ENCODE peak calls at places on chromosome 3, in nine cellular contexts. One of them, this sample, is unnamed.
A peak's percentile ranks its signal among the peaks of the same experiment; 100 is the strongest.

GRCh38 chr3:41024031-41024836 is 175.1 kb upstream of the CTNNB1 start:
- DNase-seq in NCI-H2081: no peak
- DNase-seq in GDM1: no peak
- DNase-seq in lower leg skin: no peak
- DNase-seq in psoas muscle: no peak
- DNase-seq in activated T-cell treated with anti-CD3 and anti-CD28 coated beads, Interleukin-2, amount 50 U/mL, for 4 hours: no peak
- DNase-seq in progenitor cell of endocrine pancreas: no peak
- DNase-seq in HFF-Myc: no peak
- DNase-seq in heart right ventricle: no peak
- DNase-seq in this sample: no peak

GRCh38 chr3:168288511-168289268 is 193.0 kb upstream of the GOLIM4 start:
- DNase-seq in NCI-H2081: no peak
- DNase-seq in GDM1: no peak
- DNase-seq in lower leg skin: no peak
- DNase-seq in psoas muscle: no peak
- DNase-seq in activated T-cell treated with anti-CD3 and anti-CD28 coated beads, Interleukin-2, amount 50 U/mL, for 4 hours: no peak
- DNase-seq in progenitor cell of endocrine pancreas: no peak
- DNase-seq in HFF-Myc: no peak
- DNase-seq in heart right ventricle: no peak
- DNase-seq in this sample: no peak

GRCh38 chr3:127289646-127290575 is 2.1 kb upstream of the PRR20G start:
- DNase-seq in NCI-H2081: no peak
- DNase-seq in GDM1: no peak
- DNase-seq in lower leg skin: no peak
- DNase-seq in psoas muscle: no peak
- DNase-seq in activated T-cell treated with anti-CD3 and anti-CD28 coated beads, Interleukin-2, amount 50 U/mL, for 4 hours: no peak
- DNase-seq in progenitor cell of endocrine pancreas: no peak
- DNase-seq in HFF-Myc: peak; percentile 70
- DNase-seq in heart right ventricle: no peak
- DNase-seq in this sample: no peak

GRCh38 chr3:126431103-126431534 is 36.4 kb downstream of the CFAP100 start:
- DNase-seq in NCI-H2081: no peak
- DNase-seq in GDM1: no peak
- DNase-seq in lower leg skin: no peak
- DNase-seq in psoas muscle: no peak
- DNase-seq in activated T-cell treated with anti-CD3 and anti-CD28 coated beads, Interleukin-2, amount 50 U/mL, for 4 hours: no peak
- DNase-seq in progenitor cell of endocrine pancreas: no peak
- DNase-seq in HFF-Myc: no peak
- DNase-seq in heart right ventricle: no peak
- DNase-seq in this sample: no peak

GRCh38 chr3:130905551-130905950 is 11.7 kb downstream of the ATP2C1 start:
- DNase-seq in NCI-H2081: peak; percentile 24
- DNase-seq in GDM1: no peak
- DNase-seq in lower leg skin: no peak
- DNase-seq in psoas muscle: no peak
- DNase-seq in activated T-cell treated with anti-CD3 and anti-CD28 coated beads, Interleukin-2, amount 50 U/mL, for 4 hours: no peak
- DNase-seq in progenitor cell of endocrine pancreas: no peak
- DNase-seq in HFF-Myc: peak; percentile 56
- DNase-seq in heart right ventricle: no peak
- DNase-seq in this sample: no peak

GRCh38 chr3:77815467-77815866 is 775.6 kb downstream of the ROBO2 start:
- DNase-seq in NCI-H2081: peak; percentile 19
- DNase-seq in GDM1: no peak
- DNase-seq in lower leg skin: no peak
- DNase-seq in psoas muscle: no peak
- DNase-seq in activated T-cell treated with anti-CD3 and anti-CD28 coated beads, Interleukin-2, amount 50 U/mL, for 4 hours: no peak
- DNase-seq in progenitor cell of endocrine pancreas: no peak
- DNase-seq in HFF-Myc: no peak
- DNase-seq in heart right ventricle: no peak
- DNase-seq in this sample: no peak

GRCh38 chr3:127177226-127177625 is 15.7 kb upstream of the PRR23E start:
- DNase-seq in NCI-H2081: no peak
- DNase-seq in GDM1: no peak
- DNase-seq in lower leg skin: peak; percentile 12
- DNase-seq in psoas muscle: no peak
- DNase-seq in activated T-cell treated with anti-CD3 and anti-CD28 coated beads, Interleukin-2, amount 50 U/mL, for 4 hours: no peak
- DNase-seq in progenitor cell of endocrine pancreas: no peak
- DNase-seq in HFF-Myc: no peak
- DNase-seq in heart right ventricle: no peak
- DNase-seq in this sample: no peak

GRCh38 chr3:195042741-195043611 is 228.0 kb downstream of the XXYLT1 start:
- DNase-seq in NCI-H2081: no peak
- DNase-seq in GDM1: no peak
- DNase-seq in lower leg skin: no peak
- DNase-seq in psoas muscle: no peak
- DNase-seq in activated T-cell treated with anti-CD3 and anti-CD28 coated beads, Interleukin-2, amount 50 U/mL, for 4 hours: no peak
- DNase-seq in progenitor cell of endocrine pancreas: no peak
- DNase-seq in HFF-Myc: no peak
- DNase-seq in heart right ventricle: no peak
- DNase-seq in this sample: no peak

GRCh38 chr3:69913422-69913821 is 86.1 kb upstream of the SAMMSON start:
- DNase-seq in NCI-H2081: no peak
- DNase-seq in GDM1: no peak
- DNase-seq in lower leg skin: no peak
- DNase-seq in psoas muscle: no peak
- DNase-seq in activated T-cell treated with anti-CD3 and anti-CD28 coated beads, Interleukin-2, amount 50 U/mL, for 4 hours: no peak
- DNase-seq in progenitor cell of endocrine pancreas: no peak
- DNase-seq in HFF-Myc: no peak
- DNase-seq in heart right ventricle: no peak
- DNase-seq in this sample: no peak

GRCh38 chr3:135161425-135161824 is 366.4 kb downstream of the EPHB1 start:
- DNase-seq in NCI-H2081: no peak
- DNase-seq in GDM1: no peak
- DNase-seq in lower leg skin: no peak
- DNase-seq in psoas muscle: no peak
- DNase-seq in activated T-cell treated with anti-CD3 and anti-CD28 coated beads, Interleukin-2, amount 50 U/mL, for 4 hours: no peak
- DNase-seq in progenitor cell of endocrine pancreas: no peak
- DNase-seq in HFF-Myc: no peak
- DNase-seq in heart right ventricle: no peak
- DNase-seq in this sample: no peak

GRCh38 chr3:197306374-197307086 is 8.1 kb upstream of the DLG1 start:
- DNase-seq in NCI-H2081: no peak
- DNase-seq in GDM1: no peak
- DNase-seq in lower leg skin: no peak
- DNase-seq in psoas muscle: no peak
- DNase-seq in activated T-cell treated with anti-CD3 and anti-CD28 coated beads, Interleukin-2, amount 50 U/mL, for 4 hours: no peak
- DNase-seq in progenitor cell of endocrine pancreas: no peak
- DNase-seq in HFF-Myc: no peak
- DNase-seq in heart right ventricle: no peak
- DNase-seq in this sample: no peak

GRCh38 chr3:124985358-124985757 is 50.8 kb upstream of the MUC13 start:
- DNase-seq in NCI-H2081: no peak
- DNase-seq in GDM1: no peak
- DNase-seq in lower leg skin: peak; percentile 63
- DNase-seq in psoas muscle: no peak
- DNase-seq in activated T-cell treated with anti-CD3 and anti-CD28 coated beads, Interleukin-2, amount 50 U/mL, for 4 hours: no peak
- DNase-seq in progenitor cell of endocrine pancreas: no peak
- DNase-seq in HFF-Myc: peak; percentile 58
- DNase-seq in heart right ventricle: no peak
- DNase-seq in this sample: no peak

GRCh38 chr3:142973217-142974009 is 9.9 kb upstream of the PAQR9 start:
- DNase-seq in NCI-H2081: no peak
- DNase-seq in GDM1: no peak
- DNase-seq in lower leg skin: no peak
- DNase-seq in psoas muscle: peak; percentile 92
- DNase-seq in activated T-cell treated with anti-CD3 and anti-CD28 coated beads, Interleukin-2, amount 50 U/mL, for 4 hours: no peak
- DNase-seq in progenitor cell of endocrine pancreas: no peak
- DNase-seq in HFF-Myc: no peak
- DNase-seq in heart right ventricle: peak; percentile 74
- DNase-seq in this sample: no peak

GRCh38 chr3:114112696-114113095 is 56.2 kb downstream of the QTRT2 start:
- DNase-seq in NCI-H2081: no peak
- DNase-seq in GDM1: no peak
- DNase-seq in lower leg skin: no peak
- DNase-seq in psoas muscle: no peak
- DNase-seq in activated T-cell treated with anti-CD3 and anti-CD28 coated beads, Interleukin-2, amount 50 U/mL, for 4 hours: no peak
- DNase-seq in progenitor cell of endocrine pancreas: no peak
- DNase-seq in HFF-Myc: no peak
- DNase-seq in heart right ventricle: no peak
- DNase-seq in this sample: no peak

GRCh38 chr3:197713477-197713822 is 23.3 kb downstream of the RUBCN start:
- DNase-seq in NCI-H2081: no peak
- DNase-seq in GDM1: no peak
- DNase-seq in lower leg skin: no peak
- DNase-seq in psoas muscle: peak; percentile 59
- DNase-seq in activated T-cell treated with anti-CD3 and anti-CD28 coated beads, Interleukin-2, amount 50 U/mL, for 4 hours: no peak
- DNase-seq in progenitor cell of endocrine pancreas: no peak
- DNase-seq in HFF-Myc: no peak
- DNase-seq in heart right ventricle: peak; percentile 52
- DNase-seq in this sample: no peak

GRCh38 chr3:128320551-128321340 is 145.9 kb downstream of the DNAJB8 start:
- DNase-seq in NCI-H2081: no peak
- DNase-seq in GDM1: no peak
- DNase-seq in lower leg skin: no peak
- DNase-seq in psoas muscle: no peak
- DNase-seq in activated T-cell treated with anti-CD3 and anti-CD28 coated beads, Interleukin-2, amount 50 U/mL, for 4 hours: no peak
- DNase-seq in progenitor cell of endocrine pancreas: peak; percentile 8
- DNase-seq in HFF-Myc: no peak
- DNase-seq in heart right ventricle: no peak
- DNase-seq in this sample: no peak

GRCh38 chr3:101744811-101745210 is 20.4 kb downstream of the CEP97 start:
- DNase-seq in NCI-H2081: no peak
- DNase-seq in GDM1: no peak
- DNase-seq in lower leg skin: no peak
- DNase-seq in psoas muscle: no peak
- DNase-seq in activated T-cell treated with anti-CD3 and anti-CD28 coated beads, Interleukin-2, amount 50 U/mL, for 4 hours: no peak
- DNase-seq in progenitor cell of endocrine pancreas: no peak
- DNase-seq in HFF-Myc: no peak
- DNase-seq in heart right ventricle: no peak
- DNase-seq in this sample: no peak

GRCh38 chr3:194577985-194578905 is 55.0 kb downstream of the TMEM44 start:
- DNase-seq in NCI-H2081: no peak
- DNase-seq in GDM1: no peak
- DNase-seq in lower leg skin: no peak
- DNase-seq in psoas muscle: no peak
- DNase-seq in activated T-cell treated with anti-CD3 and anti-CD28 coated beads, Interleukin-2, amount 50 U/mL, for 4 hours: peak; percentile 33
- DNase-seq in progenitor cell of endocrine pancreas: no peak
- DNase-seq in HFF-Myc: peak; percentile 53
- DNase-seq in heart right ventricle: no peak
- DNase-seq in this sample: no peak

GRCh38 chr3:71962561-71963240 is 177.8 kb upstream of the PROK2 start:
- DNase-seq in NCI-H2081: peak; percentile 52
- DNase-seq in GDM1: no peak
- DNase-seq in lower leg skin: no peak
- DNase-seq in psoas muscle: no peak
- DNase-seq in activated T-cell treated with anti-CD3 and anti-CD28 coated beads, Interleukin-2, amount 50 U/mL, for 4 hours: no peak
- DNase-seq in progenitor cell of endocrine pancreas: no peak
- DNase-seq in HFF-Myc: no peak
- DNase-seq in heart right ventricle: no peak
- DNase-seq in this sample: no peak

GRCh38 chr3:24533557-24534193 is 39.0 kb upstream of the THRB start:
- DNase-seq in NCI-H2081: no peak
- DNase-seq in GDM1: no peak
- DNase-seq in lower leg skin: no peak
- DNase-seq in psoas muscle: no peak
- DNase-seq in activated T-cell treated with anti-CD3 and anti-CD28 coated beads, Interleukin-2, amount 50 U/mL, for 4 hours: no peak
- DNase-seq in progenitor cell of endocrine pancreas: no peak
- DNase-seq in HFF-Myc: no peak
- DNase-seq in heart right ventricle: no peak
- DNase-seq in this sample: no peak

GRCh38 chr3:152258448-152259302 is 10.1 kb upstream of the MBNL1 start:
- DNase-seq in NCI-H2081: no peak
- DNase-seq in GDM1: no peak
- DNase-seq in lower leg skin: peak; percentile 85
- DNase-seq in psoas muscle: peak; percentile 71
- DNase-seq in activated T-cell treated with anti-CD3 and anti-CD28 coated beads, Interleukin-2, amount 50 U/mL, for 4 hours: peak; percentile 47
- DNase-seq in progenitor cell of endocrine pancreas: no peak
- DNase-seq in HFF-Myc: peak; percentile 84
- DNase-seq in heart right ventricle: peak; percentile 37
- DNase-seq in this sample: no peak

GRCh38 chr3:66989860-66990696 is 8.0 kb upstream of the KBTBD8 start:
- DNase-seq in NCI-H2081: no peak
- DNase-seq in GDM1: no peak
- DNase-seq in lower leg skin: no peak
- DNase-seq in psoas muscle: no peak
- DNase-seq in activated T-cell treated with anti-CD3 and anti-CD28 coated beads, Interleukin-2, amount 50 U/mL, for 4 hours: no peak
- DNase-seq in progenitor cell of endocrine pancreas: no peak
- DNase-seq in HFF-Myc: no peak
- DNase-seq in heart right ventricle: no peak
- DNase-seq in this sample: no peak

GRCh38 chr3:99895706-99896441 is 78.2 kb downstream of the CMSS1 start:
- DNase-seq in NCI-H2081: no peak
- DNase-seq in GDM1: peak; percentile 18
- DNase-seq in lower leg skin: no peak
- DNase-seq in psoas muscle: no peak
- DNase-seq in activated T-cell treated with anti-CD3 and anti-CD28 coated beads, Interleukin-2, amount 50 U/mL, for 4 hours: no peak
- DNase-seq in progenitor cell of endocrine pancreas: no peak
- DNase-seq in HFF-Myc: peak; percentile 97
- DNase-seq in heart right ventricle: no peak
- DNase-seq in this sample: no peak

GRCh38 chr3:171064461-171064860 is 37.9 kb upstream of the SLC2A2 start:
- DNase-seq in NCI-H2081: no peak
- DNase-seq in GDM1: no peak
- DNase-seq in lower leg skin: no peak
- DNase-seq in psoas muscle: no peak
- DNase-seq in activated T-cell treated with anti-CD3 and anti-CD28 coated beads, Interleukin-2, amount 50 U/mL, for 4 hours: no peak
- DNase-seq in progenitor cell of endocrine pancreas: no peak
- DNase-seq in HFF-Myc: no peak
- DNase-seq in heart right ventricle: no peak
- DNase-seq in this sample: no peak

GRCh38 chr3:115279939-115280338 is 132.9 kb upstream of the ZBTB20 start:
- DNase-seq in NCI-H2081: no peak
- DNase-seq in GDM1: no peak
- DNase-seq in lower leg skin: no peak
- DNase-seq in psoas muscle: no peak
- DNase-seq in activated T-cell treated with anti-CD3 and anti-CD28 coated beads, Interleukin-2, amount 50 U/mL, for 4 hours: no peak
- DNase-seq in progenitor cell of endocrine pancreas: no peak
- DNase-seq in HFF-Myc: no peak
- DNase-seq in heart right ventricle: no peak
- DNase-seq in this sample: no peak

GRCh38 chr3:143139786-143140185 is 20.2 kb downstream of the CHST2 start:
- DNase-seq in NCI-H2081: no peak
- DNase-seq in GDM1: no peak
- DNase-seq in lower leg skin: no peak
- DNase-seq in psoas muscle: peak; percentile 59
- DNase-seq in activated T-cell treated with anti-CD3 and anti-CD28 coated beads, Interleukin-2, amount 50 U/mL, for 4 hours: no peak
- DNase-seq in progenitor cell of endocrine pancreas: no peak
- DNase-seq in HFF-Myc: no peak
- DNase-seq in heart right ventricle: peak; percentile 57
- DNase-seq in this sample: no peak

GRCh38 chr3:150763841-150764483 is 993 bp upstream of the SIAH2 start:
- DNase-seq in NCI-H2081: peak; percentile 85
- DNase-seq in GDM1: peak; percentile 63
- DNase-seq in lower leg skin: peak; percentile 55
- DNase-seq in psoas muscle: peak; percentile 80
- DNase-seq in activated T-cell treated with anti-CD3 and anti-CD28 coated beads, Interleukin-2, amount 50 U/mL, for 4 hours: no peak
- DNase-seq in progenitor cell of endocrine pancreas: peak; percentile 29
- DNase-seq in HFF-Myc: peak; percentile 16
- DNase-seq in heart right ventricle: peak; percentile 60
- DNase-seq in this sample: peak; percentile 9

GRCh38 chr3:4355401-4356224 is 52.4 kb downstream of the SETMAR start:
- DNase-seq in NCI-H2081: no peak
- DNase-seq in GDM1: no peak
- DNase-seq in lower leg skin: no peak
- DNase-seq in psoas muscle: peak; percentile 60
- DNase-seq in activated T-cell treated with anti-CD3 and anti-CD28 coated beads, Interleukin-2, amount 50 U/mL, for 4 hours: no peak
- DNase-seq in progenitor cell of endocrine pancreas: no peak
- DNase-seq in HFF-Myc: no peak
- DNase-seq in heart right ventricle: peak; percentile 59
- DNase-seq in this sample: peak; percentile 65

GRCh38 chr3:135487261-135487660 is 478.3 kb upstream of the PPP2R3A start:
- DNase-seq in NCI-H2081: no peak
- DNase-seq in GDM1: no peak
- DNase-seq in lower leg skin: no peak
- DNase-seq in psoas muscle: no peak
- DNase-seq in activated T-cell treated with anti-CD3 and anti-CD28 coated beads, Interleukin-2, amount 50 U/mL, for 4 hours: no peak
- DNase-seq in progenitor cell of endocrine pancreas: no peak
- DNase-seq in HFF-Myc: no peak
- DNase-seq in heart right ventricle: no peak
- DNase-seq in this sample: no peak

GRCh38 chr3:90033242-90033641 is 925.8 kb downstream of the EPHA3 start:
- DNase-seq in NCI-H2081: no peak
- DNase-seq in GDM1: no peak
- DNase-seq in lower leg skin: no peak
- DNase-seq in psoas muscle: no peak
- DNase-seq in activated T-cell treated with anti-CD3 and anti-CD28 coated beads, Interleukin-2, amount 50 U/mL, for 4 hours: no peak
- DNase-seq in progenitor cell of endocrine pancreas: no peak
- DNase-seq in HFF-Myc: no peak
- DNase-seq in heart right ventricle: no peak
- DNase-seq in this sample: no peak

GRCh38 chr3:129539201-129539600 is 3.8 kb upstream of the H1-8 start:
- DNase-seq in NCI-H2081: no peak
- DNase-seq in GDM1: no peak
- DNase-seq in lower leg skin: no peak
- DNase-seq in psoas muscle: no peak
- DNase-seq in activated T-cell treated with anti-CD3 and anti-CD28 coated beads, Interleukin-2, amount 50 U/mL, for 4 hours: no peak
- DNase-seq in progenitor cell of endocrine pancreas: no peak
- DNase-seq in HFF-Myc: no peak
- DNase-seq in heart right ventricle: no peak
- DNase-seq in this sample: no peak

This sample was measured in glomerular endothelial cell.